ENCODE peak calls at places on chromosome 1, in seven cellular contexts. One of them, this sample, is unnamed.

GRCh38 chr1:165533254-165533653 is 10.5 kb upstream of the LRRC52 start:
- DNase-seq in colonic mucosa: no peak
- DNase-seq in HepG2: no peak
- DNase-seq in MM.1S: no peak
- DNase-seq in cardiac muscle cell: peak
- DNase-seq in GM23248: no peak
- DNase-seq in naive thymus-derived CD4-positive, alpha-beta T cell: no peak
- DNase-seq in this sample: no peak

GRCh38 chr1:8587784-8588183 is 229.7 kb downstream of the RERE start:
- DNase-seq in colonic mucosa: no peak
- DNase-seq in HepG2: no peak
- DNase-seq in MM.1S: no peak
- DNase-seq in cardiac muscle cell: no peak
- DNase-seq in GM23248: no peak
- DNase-seq in naive thymus-derived CD4-positive, alpha-beta T cell: no peak
- DNase-seq in this sample: no peak

GRCh38 chr1:170357750-170358149 is 174.2 kb upstream of the GORAB start:
- DNase-seq in colonic mucosa: no peak
- DNase-seq in HepG2: no peak
- DNase-seq in MM.1S: no peak
- DNase-seq in cardiac muscle cell: no peak
- DNase-seq in GM23248: no peak
- DNase-seq in naive thymus-derived CD4-positive, alpha-beta T cell: no peak
- DNase-seq in this sample: no peak

GRCh38 chr1:160576430-160576829 is 2.9 kb downstream of the CD84 start:
- DNase-seq in colonic mucosa: no peak
- DNase-seq in HepG2: no peak
- DNase-seq in MM.1S: no peak
- DNase-seq in cardiac muscle cell: no peak
- DNase-seq in GM23248: peak
- DNase-seq in naive thymus-derived CD4-positive, alpha-beta T cell: no peak
- DNase-seq in this sample: no peak

GRCh38 chr1:65525297-65526048 is 105.0 kb downstream of the LEPR start:
- DNase-seq in colonic mucosa: no peak
- DNase-seq in HepG2: no peak
- DNase-seq in MM.1S: no peak
- DNase-seq in cardiac muscle cell: peak
- DNase-seq in GM23248: peak
- DNase-seq in naive thymus-derived CD4-positive, alpha-beta T cell: no peak
- DNase-seq in this sample: no peak

GRCh38 chr1:231011360-231011759 is 28.7 kb downstream of the FAM89A start:
- DNase-seq in colonic mucosa: no peak
- DNase-seq in HepG2: no peak
- DNase-seq in MM.1S: no peak
- DNase-seq in cardiac muscle cell: no peak
- DNase-seq in GM23248: no peak
- DNase-seq in naive thymus-derived CD4-positive, alpha-beta T cell: no peak
- DNase-seq in this sample: no peak

GRCh38 chr1:43531906-43532584 is 1.4 kb downstream of the PTPRF start:
- DNase-seq in colonic mucosa: peak
- DNase-seq in HepG2: no peak
- DNase-seq in MM.1S: no peak
- DNase-seq in cardiac muscle cell: no peak
- DNase-seq in GM23248: peak
- DNase-seq in naive thymus-derived CD4-positive, alpha-beta T cell: no peak
- DNase-seq in this sample: no peak

GRCh38 chr1:85201340-85202091 is 700 bp upstream of the SYDE2 start:
- DNase-seq in colonic mucosa: peak
- DNase-seq in HepG2: peak
- DNase-seq in MM.1S: peak
- DNase-seq in cardiac muscle cell: peak
- DNase-seq in GM23248: peak
- DNase-seq in naive thymus-derived CD4-positive, alpha-beta T cell: peak
- DNase-seq in this sample: peak

DNA sequence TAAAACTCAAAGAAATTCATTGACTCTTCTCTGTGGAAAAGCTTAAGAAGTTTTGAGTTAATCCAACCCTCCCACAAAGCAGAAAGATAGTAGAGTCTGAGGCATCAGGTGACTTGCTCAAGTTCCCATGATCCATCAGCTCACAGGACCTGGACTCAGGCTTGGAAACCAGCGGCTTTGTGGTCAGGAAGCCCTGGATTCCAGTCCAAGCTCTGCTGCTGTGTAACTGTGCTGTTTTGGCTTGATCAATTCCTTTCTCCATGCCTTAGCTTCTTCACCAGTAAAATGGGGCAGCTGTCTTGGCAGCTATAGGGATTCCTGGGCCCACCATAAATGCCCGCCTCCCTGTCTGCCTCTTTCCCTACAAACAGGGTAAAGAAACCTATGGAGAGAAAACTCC is 180.2 kb downstream of the HIVEP3 start:
- DNase-seq in colonic mucosa: no peak
- DNase-seq in HepG2: no peak
- DNase-seq in MM.1S: no peak
- DNase-seq in cardiac muscle cell: peak
- DNase-seq in GM23248: no peak
- DNase-seq in naive thymus-derived CD4-positive, alpha-beta T cell: no peak
- DNase-seq in this sample: no peak
- H3K4me3 ChIP-seq in colonic mucosa: no peak
- H3K4me3 ChIP-seq in HepG2: no peak
- H3K4me3 ChIP-seq in MM.1S: no peak
- H3K4me3 ChIP-seq in cardiac muscle cell: no peak
- H3K4me3 ChIP-seq in GM23248: no peak
- H3K4me3 ChIP-seq in naive thymus-derived CD4-positive, alpha-beta T cell: peak
- H3K4me3 ChIP-seq in this sample: no peak

DNA sequence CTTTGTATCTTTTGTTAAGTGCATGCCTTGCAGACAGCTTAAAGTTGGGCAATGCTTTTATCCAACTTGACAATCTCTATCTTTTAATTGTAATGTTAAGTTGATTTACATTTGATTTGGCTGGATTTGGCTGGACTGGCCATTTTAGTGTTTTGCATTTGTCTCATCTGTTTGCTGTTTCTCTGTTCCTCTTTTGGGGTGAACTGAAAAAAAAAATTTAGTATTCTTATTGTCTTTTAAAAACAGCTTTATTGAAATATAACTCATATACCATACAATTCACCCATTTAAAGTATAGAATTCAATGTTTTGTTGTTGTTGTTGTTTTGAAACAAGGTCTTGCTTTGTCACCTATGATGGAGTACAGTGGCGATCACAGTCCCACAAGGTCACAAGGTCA is 34.4 kb downstream of the DIPK1A start:
- DNase-seq in colonic mucosa: no peak
- DNase-seq in HepG2: no peak
- DNase-seq in MM.1S: no peak
- DNase-seq in cardiac muscle cell: no peak
- DNase-seq in GM23248: no peak
- DNase-seq in naive thymus-derived CD4-positive, alpha-beta T cell: no peak
- DNase-seq in this sample: no peak
- H3K4me3 ChIP-seq in colonic mucosa: no peak
- H3K4me3 ChIP-seq in HepG2: no peak
- H3K4me3 ChIP-seq in MM.1S: no peak
- H3K4me3 ChIP-seq in cardiac muscle cell: no peak
- H3K4me3 ChIP-seq in GM23248: no peak
- H3K4me3 ChIP-seq in naive thymus-derived CD4-positive, alpha-beta T cell: no peak
- H3K4me3 ChIP-seq in this sample: no peak

DNA sequence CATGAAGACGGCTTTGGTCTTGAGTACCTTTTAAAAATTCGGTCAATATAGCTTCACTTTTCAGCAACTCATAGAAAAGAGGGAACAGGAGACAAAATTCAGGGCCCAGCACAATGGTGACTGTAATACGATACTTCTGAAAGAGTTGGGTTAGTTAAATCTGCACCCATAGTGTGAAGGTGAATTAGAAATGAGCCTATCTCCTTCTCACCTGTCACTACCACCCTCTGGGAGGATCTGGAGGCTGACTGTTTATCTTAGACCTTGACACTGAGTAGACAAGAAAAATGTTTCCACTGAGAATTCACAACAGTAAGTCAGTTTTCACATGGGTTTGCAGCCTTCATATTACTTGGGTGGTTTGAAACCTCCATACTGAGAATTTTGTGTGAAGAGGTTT is 57.9 kb upstream of the HMGB4 start:
- DNase-seq in colonic mucosa: no peak
- DNase-seq in HepG2: no peak
- DNase-seq in MM.1S: no peak
- DNase-seq in cardiac muscle cell: no peak
- DNase-seq in GM23248: no peak
- DNase-seq in naive thymus-derived CD4-positive, alpha-beta T cell: no peak
- DNase-seq in this sample: no peak
- H3K4me3 ChIP-seq in colonic mucosa: no peak
- H3K4me3 ChIP-seq in HepG2: no peak
- H3K4me3 ChIP-seq in MM.1S: no peak
- H3K4me3 ChIP-seq in cardiac muscle cell: no peak
- H3K4me3 ChIP-seq in GM23248: no peak
- H3K4me3 ChIP-seq in naive thymus-derived CD4-positive, alpha-beta T cell: no peak
- H3K4me3 ChIP-seq in this sample: no peak

GRCh38 chr1:19481826-19482398 is 3.4 kb downstream of the CAPZB start:
- DNase-seq in colonic mucosa: no peak
- DNase-seq in HepG2: no peak
- DNase-seq in MM.1S: no peak
- DNase-seq in cardiac muscle cell: no peak
- DNase-seq in GM23248: no peak
- DNase-seq in naive thymus-derived CD4-positive, alpha-beta T cell: no peak
- DNase-seq in this sample: peak
- H3K4me3 ChIP-seq in colonic mucosa: no peak
- H3K4me3 ChIP-seq in HepG2: no peak
- H3K4me3 ChIP-seq in MM.1S: no peak
- H3K4me3 ChIP-seq in cardiac muscle cell: no peak
- H3K4me3 ChIP-seq in GM23248: peak
- H3K4me3 ChIP-seq in naive thymus-derived CD4-positive, alpha-beta T cell: peak
- H3K4me3 ChIP-seq in this sample: no peak